ENCODE peak calls at places on chromosomes 2 and 18, in six cellular contexts. H, C, T, A, P and E are unnamed samples.

GRCh38 chr2:165969227-165969626 is 15.7 kb upstream of the TTC21B start:
- DNase-seq in A (no peak), C (no peak), H (no peak), P (no peak), T (no peak), E (no peak)

GRCh38 chr2:47520825-47521665 is 118.1 kb downstream of the MSH2 start:
- DNase-seq in T (no peak), P (peak; percentile 87), C (peak; percentile 49), A (no peak), H (no peak), E (no peak)

GRCh38 chr2:36559221-36559942 is 38.6 kb downstream of the FEZ2 start:
- DNase-seq in C (no peak), T (no peak), H (no peak), A (peak; percentile 54), P (no peak), E (no peak)

GRCh38 chr2:95026471-95027368 is 1.2 kb downstream of the MAL start:
- DNase-seq in A (no peak), H (no peak), P (peak; percentile 59), C (no peak), T (no peak), E (no peak)

GRCh38 chr2:176151199-176152099 is at the start of gene HOXD4:
- DNase-seq in A (no peak), P (peak; percentile 81), T (no peak), H (no peak), C (peak; percentile 40), E (no peak)

GRCh38 chr2:60053791-60054190 is 499.7 kb downstream of the BCL11A start:
- DNase-seq in C (no peak), T (no peak), P (no peak), H (no peak), A (no peak), E (no peak)

GRCh38 chr2:204024503-204024902 is 87.9 kb downstream of the ICOS start:
- DNase-seq in T (no peak), H (peak; percentile 18), P (peak; percentile 78), A (peak; percentile 27), C (peak; percentile 42), E (no peak)

GRCh38 chr18:577606-578005 is 2.6 kb upstream of the CETN1 start:
- DNase-seq in A (no peak), C (no peak), H (no peak), T (no peak), P (peak; percentile 49), E (no peak)

GRCh38 chr2:63218800-63219511 is 168.3 kb downstream of the OTX1 start:
- DNase-seq in A (no peak), T (no peak), C (no peak), P (peak; percentile 2), H (no peak), E (no peak)

GRCh38 chr2:206477296-206477695 is 34.0 kb downstream of the ADAM23 start:
- DNase-seq in P (no peak), T (no peak), C (no peak), H (no peak), A (no peak), E (no peak)

GRCh38 chr2:124320072-124320471 is 295.0 kb downstream of the CNTNAP5 start:
- DNase-seq in C (no peak), H (no peak), P (no peak), A (no peak), T (no peak), E (no peak)

GRCh38 chr2:221153226-221153625 is 418.9 kb downstream of the EPHA4 start:
- DNase-seq in P (no peak), A (no peak), T (no peak), H (no peak), C (no peak), E (no peak)

GRCh38 chr2:215421859-215422461 is 13.9 kb downstream of the FN1 start:
- DNase-seq in C (no peak), P (no peak), A (no peak), H (no peak), T (no peak), E (no peak)

GRCh38 chr2:46142546-46143329 is 154.5 kb upstream of the EPAS1 start:
- DNase-seq in C (no peak), T (no peak), P (no peak), A (no peak), H (no peak), E (no peak)

GRCh38 chr2:206939340-206939739 is at the start of gene CPO:
- DNase-seq in C (no peak), H (no peak), P (peak; percentile 34), A (no peak), T (no peak), E (no peak)

GRCh38 chr18:79558196-79559120 is 121.1 kb upstream of the CTDP1 start:
- DNase-seq in P (peak; percentile 19), H (no peak), C (no peak), A (no peak), T (no peak), E (peak; percentile 20)